ENCODE peak calls at places on chromosomes 4 and X, in ten cellular contexts. I is AG08395, O is endothelial cell, E is hypothalamus, W is erythroblast, U is left lung, L is epithelial cell of esophagus, A is GM23338, X is heart right ventricle, J is left ventricle myocardium superior. D is an unnamed sample.

GRCh38 chr4:103292373-103292772 is 94.2 kb upstream of the CENPE start:
- DNase-seq in L (no peak), X (no peak), J (no peak), I (no peak), U (no peak), E (no peak), W (no peak), O (no peak), A (no peak), D (no peak)

GRCh38 chr4:28469886-28470285 is 1609.2 kb downstream of the STIM2 start:
- DNase-seq in O (no peak), U (no peak), J (no peak), A (no peak), L (no peak), X (no peak), E (no peak), I (no peak), W (no peak), D (no peak)

GRCh38 chrX:72351606-72352338 is 46.1 kb upstream of the CITED1 start:
- DNase-seq in L (no peak), E (no peak), X (peak), U (no peak), I (peak), A (no peak), W (no peak), J (peak), O (no peak), D (no peak)

GRCh38 chr4:99411041-99411440 is 24.1 kb downstream of the ADH7 start:
- DNase-seq in L (no peak), J (no peak), I (no peak), X (no peak), E (no peak), O (no peak), A (no peak), U (no peak), W (no peak), D (no peak)

GRCh38 chr4:95544433-95545103 is 4.2 kb downstream of the UNC5C start:
- DNase-seq in X (no peak), E (no peak), J (no peak), U (no peak), O (no peak), I (no peak), W (no peak), L (no peak), A (peak), D (no peak)

GRCh38 chrX:119529355-119530276 is 35.6 kb downstream of the STEEP1 start:
- DNase-seq in A (no peak), J (no peak), O (no peak), X (no peak), W (no peak), I (no peak), L (no peak), U (no peak), E (no peak), D (no peak)

GRCh38 chr4:129113438-129113837 is 17.5 kb downstream of the C4orf33 start:
- DNase-seq in I (no peak), E (no peak), L (no peak), A (no peak), J (no peak), U (no peak), O (no peak), W (no peak), X (no peak), D (no peak)

GRCh38 chr4:73735231-73735630 is 5.1 kb upstream of the CXCL8 start:
- DNase-seq in X (no peak), U (no peak), O (no peak), W (peak), J (no peak), I (peak), A (no peak), E (no peak), L (peak), D (no peak)

GRCh38 chr4:147928400-147928799 is 196.5 kb downstream of the ARHGAP10 start:
- DNase-seq in L (no peak), I (no peak), X (no peak), E (no peak), W (no peak), A (no peak), O (no peak), J (no peak), U (no peak), D (no peak)

GRCh38 chr4:135718019-135718418 is 1516.4 kb upstream of the PABPC4L start:
- DNase-seq in U (no peak), L (peak), J (no peak), A (no peak), I (no peak), E (no peak), W (no peak), O (no peak), X (no peak), D (no peak)

GRCh38 chr4:8708401-8709021 is 115.9 kb downstream of the CPZ start:
- DNase-seq in I (no peak), A (no peak), L (no peak), U (no peak), X (no peak), O (no peak), W (no peak), J (no peak), E (no peak), D (peak)

GRCh38 chr4:4720671-4721070 is 138.8 kb upstream of the MSX1 start:
- DNase-seq in A (no peak), X (no peak), I (no peak), U (no peak), W (no peak), O (no peak), E (no peak), L (no peak), J (no peak), D (no peak)

GRCh38 chr4:79653871-79654270 is 245.8 kb upstream of the GK2 start:
- DNase-seq in I (no peak), A (no peak), X (no peak), W (no peak), J (no peak), O (no peak), U (no peak), E (no peak), L (peak), D (no peak)

GRCh38 chrX:49155900-49156837 is 6.4 kb upstream of the MAGIX start:
- DNase-seq in L (peak), O (peak), U (peak), E (peak), J (peak), I (peak), X (peak), A (peak), W (peak), D (peak)

GRCh38 chr4:166087569-166087968 is 214.5 kb downstream of the TLL1 start:
- DNase-seq in O (no peak), A (no peak), L (no peak), U (peak), I (no peak), E (no peak), W (no peak), J (no peak), X (no peak), D (no peak)

GRCh38 chr4:85084371-85085170 is 118.1 kb upstream of the WDFY3 start:
- DNase-seq in O (peak), L (peak), I (peak), A (peak), U (no peak), X (peak), W (peak), E (peak), J (no peak), D (no peak)

GRCh38 chrX:47178337-47178736 is 15.3 kb upstream of the UBA1 start:
- DNase-seq in W (no peak), X (no peak), I (no peak), U (no peak), J (no peak), A (no peak), L (no peak), O (no peak), E (no peak), D (peak)

GRCh38 chrX:21638311-21638710 is 19.8 kb downstream of the KLHL34 start:
- DNase-seq in U (no peak), X (no peak), I (peak), J (no peak), O (no peak), E (no peak), L (peak), W (no peak), A (no peak), D (no peak)

GRCh38 chrX:68841251-68842049 is 12.6 kb downstream of the EFNB1 start:
- DNase-seq in I (no peak), X (no peak), E (no peak), W (no peak), J (peak), A (no peak), O (no peak), U (peak), L (no peak), D (peak)

GRCh38 chr4:4332529-4332928 is 42.5 kb downstream of the ZBTB49 start:
- DNase-seq in I (no peak), J (no peak), U (no peak), X (no peak), E (no peak), L (no peak), O (no peak), W (no peak), A (no peak), D (no peak)

D was measured in right lobe of liver.